ENCODE peak calls at places on chromosomes 4 and X, in nine cellular contexts. T is GM06990; Z is right atrium auricular region; L is HFF-Myc; E is GM23248; A is cardiac muscle cell; Y is right cardiac atrium; M is CD8-positive, alpha-beta memory T cell; C is CD8-positive, alpha-beta T cell. X is an unnamed sample.

GRCh38 chr4:121819216-121819980 is 4.3 kb downstream of the CCNA2 start:
- DNase-seq in T (no peak), Z (no peak), L (no peak), E (peak; percentile 45), A (no peak), Y (no peak), M (no peak), C (no peak), X (no peak)

GRCh38 chrX:6778547-6779231 is 243.8 kb upstream of the VCX3A start:
- DNase-seq in T (no peak), Z (no peak), L (no peak), E (no peak), A (peak; percentile 39), Y (no peak), M (no peak), C (no peak), X (no peak)

GRCh38 chr4:24975505-24975904 is 55.2 kb downstream of the LGI2 start:
- DNase-seq in T (no peak), Z (no peak), L (no peak), E (no peak), A (no peak), Y (no peak), M (no peak), C (no peak), X (no peak)

GRCh38 chr4:150436598-150437370 is 145.2 kb upstream of the MAB21L2 start:
- DNase-seq in T (no peak), Z (no peak), L (no peak), E (no peak), A (no peak), Y (no peak), M (no peak), C (no peak), X (no peak)

GRCh38 chrX:43953218-43953617 is 20.0 kb downstream of the NDP start:
- DNase-seq in T (no peak), Z (no peak), L (no peak), E (peak; percentile 27), A (no peak), Y (no peak), M (no peak), C (no peak), X (no peak)

GRCh38 chr4:63786181-63786580 is 623.1 kb downstream of the TECRL start:
- DNase-seq in T (no peak), Z (no peak), L (no peak), E (no peak), A (no peak), Y (no peak), M (no peak), C (no peak), X (no peak)

GRCh38 chrX:52852110-52852872 is 15.6 kb downstream of the XAGE3 start:
- DNase-seq in T (no peak), Z (no peak), L (no peak), E (peak; percentile 33), A (no peak), Y (no peak), M (no peak), C (no peak), X (no peak)

GRCh38 chr4:11074581-11075241 is 354.0 kb downstream of the HS3ST1 start:
- DNase-seq in T (no peak), Z (no peak), L (no peak), E (no peak), A (no peak), Y (no peak), M (no peak), C (no peak), X (no peak)

GRCh38 chrX:11185861-11186260 is 74.7 kb downstream of the HCCS start:
- DNase-seq in T (no peak), Z (no peak), L (no peak), E (no peak), A (peak; percentile 75), Y (no peak), M (no peak), C (no peak), X (no peak)

GRCh38 chr4:116599859-116600258 is 485.5 kb downstream of the TRAM1L1 start:
- DNase-seq in T (no peak), Z (no peak), L (no peak), E (no peak), A (no peak), Y (peak; percentile 50), M (peak; percentile 33), C (no peak), X (no peak)

DNA sequence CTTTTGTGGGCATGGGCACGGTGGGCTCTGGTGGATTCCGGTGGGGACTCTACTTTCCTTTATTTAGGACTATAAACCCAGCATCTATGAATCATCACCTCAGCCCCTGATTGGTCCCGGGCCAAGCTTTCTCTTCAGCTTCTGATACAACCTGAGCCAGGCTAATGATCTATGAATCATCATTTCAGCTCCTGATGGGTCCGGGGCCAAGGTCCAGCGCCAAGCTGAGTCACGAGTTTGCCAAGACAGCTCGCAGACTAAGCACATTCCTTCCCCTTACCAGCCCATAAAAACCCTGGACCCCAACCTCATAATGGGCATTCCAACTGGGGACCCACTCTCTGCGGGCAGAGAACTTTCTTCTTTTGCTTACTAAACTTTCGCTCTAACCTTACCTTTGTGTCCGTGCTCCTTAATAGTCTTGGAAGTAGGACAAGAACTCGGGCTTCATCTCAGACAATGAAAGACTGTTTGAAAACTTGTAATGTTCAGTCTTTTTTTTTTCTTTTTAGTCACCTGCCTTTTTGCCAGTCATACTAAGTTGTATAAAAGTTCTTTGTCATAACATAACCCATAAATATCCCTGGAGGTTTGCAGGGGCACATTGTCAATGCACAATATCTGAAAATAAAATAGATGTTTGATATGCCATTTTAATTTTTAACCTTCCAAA is 904.9 kb upstream of the EPHA5 start:
- DNase-seq in T (no peak), Z (no peak), L (no peak), E (no peak), A (no peak), Y (no peak), M (no peak), C (no peak), X (no peak)
- H3K4me3 ChIP-seq in T (no peak overlapping the region), Z (no peak overlapping the region), L (no peak overlapping the region), E (no peak overlapping the region), A (no peak overlapping the region), Y (no peak overlapping the region), M (no peak overlapping the region), C (no peak overlapping the region), X (peak overlapping the region; percentile 4)

GRCh38 chr4:76572224-76572623 is 137.2 kb downstream of the SHROOM3 start:
- DNase-seq in T (no peak), Z (no peak), L (no peak), E (no peak), A (no peak), Y (no peak), M (no peak), C (no peak), X (no peak)

GRCh38 chr4:76571274-76571673 is 136.2 kb downstream of the SHROOM3 start:
- DNase-seq in T (no peak), Z (no peak), L (no peak), E (no peak), A (no peak), Y (no peak), M (no peak), C (no peak), X (no peak)

GRCh38 chr4:76569695-76570094 is 134.7 kb downstream of the SHROOM3 start:
- DNase-seq in T (no peak), Z (no peak), L (no peak), E (no peak), A (no peak), Y (no peak), M (no peak), C (no peak), X (no peak)

GRCh38 chr4:76569225-76569624 is 134.2 kb downstream of the SHROOM3 start:
- DNase-seq in T (no peak), Z (no peak), L (no peak), E (no peak), A (no peak), Y (no peak), M (no peak), C (no peak), X (no peak)

DNA sequence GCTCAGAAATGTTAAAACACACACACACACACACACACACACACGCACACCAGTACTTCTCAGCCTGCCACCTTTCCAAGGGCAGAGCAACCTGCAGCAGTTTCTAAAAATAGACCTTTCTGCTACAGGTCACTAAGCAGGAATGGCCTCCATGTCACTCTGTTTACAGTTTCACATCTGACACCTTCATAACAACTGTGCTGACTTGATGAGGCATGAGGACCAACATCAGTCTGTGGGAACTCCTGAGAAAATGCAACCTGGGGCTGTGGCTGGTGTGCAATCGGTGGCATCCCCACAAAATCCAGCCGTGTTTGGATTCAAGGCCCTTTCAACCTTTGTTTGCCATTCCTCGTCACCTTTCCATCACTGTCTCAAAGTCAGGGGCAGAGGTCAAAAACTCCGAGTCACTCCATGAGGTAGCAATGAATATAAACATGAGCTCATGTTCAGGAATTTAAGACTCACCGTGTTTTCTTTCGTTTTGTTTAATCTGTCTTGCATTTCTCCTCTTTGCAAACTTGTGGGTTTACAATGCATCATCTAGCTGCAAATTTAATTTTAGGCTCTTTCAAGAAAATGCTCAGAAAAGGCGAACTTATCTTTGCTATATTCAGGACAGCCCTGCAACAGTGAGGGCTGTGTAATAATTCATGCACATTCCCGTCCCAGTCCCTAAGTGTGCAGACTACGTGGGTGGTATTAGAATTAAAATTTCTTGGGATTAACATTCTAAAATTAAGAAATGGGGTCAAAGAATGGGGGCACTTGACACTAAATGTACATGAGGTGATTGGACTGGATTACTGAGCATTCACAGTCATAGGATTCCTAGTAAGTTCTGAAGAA is 135.3 kb downstream of the SHROOM3 start:
- DNase-seq in T (no peak), Z (no peak), L (no peak), E (peak; percentile 84), A (peak; percentile 69), Y (no peak), M (no peak), C (no peak), X (no peak)
- H3K4me3 ChIP-seq in T (no peak overlapping the region), Z (no peak overlapping the region), L (no peak overlapping the region), E (peak overlapping the region; percentile 49), A (no peak overlapping the region), Y (no peak overlapping the region), M (no peak overlapping the region), C (no peak overlapping the region), X (peak overlapping the region; percentile 55)

GRCh38 chrX:10039821-10040793 is 72.9 kb downstream of the CLDN34 start:
- DNase-seq in T (no peak), Z (no peak), L (no peak), E (peak; percentile 34), A (no peak), Y (no peak), M (no peak), C (no peak), X (no peak)
- H3K4me3 ChIP-seq in T (no peak overlapping the region), Z (no peak overlapping the region), L (no peak overlapping the region), E (no peak overlapping the region), A (no peak overlapping the region), Y (no peak overlapping the region), M (no peak overlapping the region), C (no peak overlapping the region), X (no peak overlapping the region)

DNA sequence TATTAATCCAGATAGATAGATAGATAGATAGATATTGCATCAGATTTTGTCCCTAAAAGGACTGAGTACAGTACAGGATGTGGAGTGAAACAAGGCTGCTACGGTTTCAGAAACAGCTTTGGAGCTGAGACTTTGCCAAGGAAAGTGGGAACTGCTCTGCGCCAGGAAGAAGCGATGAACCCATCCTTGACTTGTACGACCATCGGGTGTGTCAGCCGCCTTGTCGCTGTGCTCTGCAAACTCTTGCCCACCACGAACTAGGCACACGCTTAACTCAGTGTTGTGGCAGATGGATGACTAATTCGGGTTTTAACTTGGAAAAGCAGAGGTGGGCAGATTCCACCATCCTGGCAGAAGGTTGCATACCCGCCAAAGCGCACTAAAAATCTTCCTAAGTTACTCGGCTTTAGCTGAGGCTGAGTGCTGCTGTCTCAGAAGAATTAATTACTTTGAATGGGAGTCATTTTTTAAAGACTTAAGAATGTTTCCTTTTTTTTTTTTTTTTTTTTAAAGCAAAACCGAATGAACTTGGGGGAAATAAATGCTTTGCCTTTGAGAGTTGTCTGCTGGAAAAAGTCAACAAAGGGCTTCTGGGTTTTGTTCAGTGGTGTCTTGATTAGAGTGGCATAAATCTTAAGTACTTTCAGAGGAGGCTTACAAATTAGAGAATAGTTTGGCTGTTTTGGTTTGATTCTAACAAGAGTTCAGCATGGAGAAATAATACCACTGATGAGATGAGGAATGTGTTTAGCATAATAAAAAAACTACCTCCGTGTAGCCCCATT is 69.5 kb downstream of the SHROOM2 start:
- DNase-seq in T (no peak), Z (no peak), L (no peak), E (peak; percentile 30), A (no peak), Y (no peak), M (no peak), C (no peak), X (no peak)
- H3K4me3 ChIP-seq in T (no peak overlapping the region), Z (no peak overlapping the region), L (no peak overlapping the region), E (peak overlapping the region; percentile 48), A (no peak overlapping the region), Y (no peak overlapping the region), M (no peak overlapping the region), C (no peak overlapping the region), X (no peak overlapping the region)